ENCODE peak calls at places on chromosomes 16 and 17, in seven cellular contexts. C, J, N, D, F, A and H are unnamed samples.

GRCh38 chr16:11880047-11880446 is 28.7 kb upstream of the RSL1D1 start:
- DNase-seq in F (no peak), J (no peak), C (no peak), A (no peak), N (no peak), D (no peak), H (no peak)

GRCh38 chr16:21997693-21998480 is 3.0 kb downstream of the PDZD9 start:
- DNase-seq in D (no peak), J (peak; percentile 24), A (no peak), F (no peak), C (no peak), N (no peak), H (no peak)

GRCh38 chr17:39225974-39226683 is 384 bp upstream of the STAC2 start:
- DNase-seq in A (no peak), D (peak; percentile 37), F (peak; percentile 91), N (peak; percentile 49), J (peak; percentile 76), C (peak; percentile 74), H (peak; percentile 98)

GRCh38 chr17:62075308-62075815 is 10.3 kb upstream of the MED13 start:
- DNase-seq in C (no peak), N (no peak), F (no peak), J (peak; percentile 37), D (no peak), A (no peak), H (no peak)

GRCh38 chr17:82493517-82493840 is 26.1 kb upstream of the FOXK2 start:
- DNase-seq in F (peak; percentile 46), C (no peak), D (no peak), A (no peak), N (no peak), J (no peak), H (no peak)

GRCh38 chr17:76014925-76015261 is 12.2 kb downstream of the EVPL start:
- DNase-seq in A (no peak), F (no peak), N (no peak), J (no peak), D (peak; percentile 40), C (no peak), H (no peak)

GRCh38 chr16:81251871-81252270 is 13.4 kb downstream of the BCO1 start:
- DNase-seq in N (no peak), D (no peak), C (no peak), F (no peak), J (peak; percentile 70), A (no peak), H (peak; percentile 21)

GRCh38 chr16:87762071-87762571 is 3.7 kb downstream of the KLHDC4 start:
- DNase-seq in A (no peak), C (no peak), D (no peak), J (no peak), F (no peak), N (peak; percentile 22), H (no peak)

GRCh38 chr17:17412331-17412730 is 64.5 kb upstream of the MED9 start:
- DNase-seq in A (no peak), C (no peak), D (no peak), N (no peak), J (no peak), F (no peak), H (no peak)

GRCh38 chr17:38464251-38464722 is 36.0 kb downstream of the ARHGAP23 start:
- DNase-seq in A (no peak), J (no peak), N (no peak), F (no peak), C (peak; percentile 76), D (no peak), H (no peak)

GRCh38 chr17:45325810-45326209 is 9.0 kb upstream of the MAP3K14 start:
- DNase-seq in J (no peak), D (no peak), F (no peak), A (no peak), N (no peak), C (no peak), H (peak; percentile 35)

GRCh38 chr16:68275611-68276191 is 11.4 kb downstream of the SLC7A6 start:
- DNase-seq in J (no peak), F (no peak), N (no peak), D (no peak), A (peak; percentile 79), C (no peak), H (no peak)

GRCh38 chr17:40884708-40885512 is at the start of gene KRT20:
- DNase-seq in N (no peak), A (no peak), D (peak; percentile 1), J (no peak), C (no peak), F (peak; percentile 64), H (no peak)

GRCh38 chr17:50459756-50460155 is 8.9 kb downstream of the CHAD start:
- DNase-seq in C (no peak), A (no peak), J (no peak), D (no peak), N (no peak), F (no peak), H (no peak)

GRCh38 chr17:56834380-56835258 is 668 bp downstream of the DGKE start:
- DNase-seq in N (peak; percentile 37), A (peak; percentile 67), C (peak; percentile 62), D (peak; percentile 13), J (peak; percentile 78), F (peak; percentile 43), H (peak; percentile 86)

GRCh38 chr17:38401459-38401858 is 26.8 kb upstream of the ARHGAP23 start:
- DNase-seq in N (no peak), C (no peak), A (no peak), D (no peak), F (no peak), J (no peak), H (no peak)

GRCh38 chr16:28514246-28514645 is 7.6 kb upstream of the IL27 start:
- DNase-seq in J (no peak), D (no peak), F (no peak), A (no peak), C (no peak), N (no peak), H (no peak)

GRCh38 chr16:11270602-11271162 is 1.6 kb upstream of the TNP2 start:
- DNase-seq in J (no peak), F (no peak), D (no peak), A (no peak), N (no peak), C (no peak), H (no peak)

GRCh38 chr16:35386619-35387018 is 1927.2 kb downstream of the TP53TG3F start:
- DNase-seq in D (no peak), C (no peak), J (no peak), N (no peak), A (no peak), F (no peak), H (no peak)

GRCh38 chr16:15970743-15971434 is 21.5 kb downstream of the ABCC1 start:
- DNase-seq in J (no peak), N (no peak), F (no peak), C (no peak), A (no peak), D (no peak), H (no peak)

GRCh38 chr16:19136549-19137196 is 22.9 kb downstream of the ITPRIPL2 start:
- DNase-seq in N (no peak), F (no peak), A (no peak), J (no peak), C (peak; percentile 53), D (no peak), H (peak; percentile 35)

GRCh38 chr17:65181237-65182061 is 44.3 kb downstream of the RGS9 start:
- DNase-seq in C (no peak), F (no peak), A (no peak), J (no peak), D (no peak), N (no peak), H (no peak)

GRCh38 chr16:77599793-77600415 is 122.4 kb upstream of the NUDT7 start:
- DNase-seq in N (no peak), C (peak; percentile 35), D (peak; percentile 13), A (no peak), J (peak; percentile 63), F (peak; percentile 54), H (no peak)

GRCh38 chr17:45763182-45763581 is 20.9 kb upstream of the CRHR1 start:
- DNase-seq in J (no peak), A (no peak), N (no peak), C (no peak), F (no peak), D (no peak), H (no peak)

GRCh38 chr16:82070656-82071369 is 35.8 kb downstream of the HSD17B2 start:
- DNase-seq in A (no peak), D (no peak), N (no peak), F (no peak), C (no peak), J (no peak), H (no peak)

GRCh38 chr16:82405696-82406095 is 221.1 kb upstream of the CDH13 start:
- DNase-seq in D (no peak), J (no peak), C (no peak), A (no peak), F (no peak), N (no peak), H (no peak)

GRCh38 chr17:45895304-45895968 is 1.1 kb downstream of the MAPT start:
- DNase-seq in N (no peak), F (peak; percentile 51), C (peak; percentile 63), D (peak; percentile 87), A (peak; percentile 12), J (peak; percentile 28), H (peak; percentile 84)

GRCh38 chr16:49855280-49855821 is 561 bp downstream of the ZNF423 start:
- DNase-seq in J (peak; percentile 94), A (peak; percentile 59), C (peak; percentile 73), D (peak; percentile 41), N (peak; percentile 19), F (peak; percentile 31), H (peak; percentile 97)

GRCh38 chr17:45367216-45367615 is 50.4 kb upstream of the MAP3K14 start:
- DNase-seq in F (no peak), J (no peak), D (no peak), C (no peak), N (no peak), A (no peak), H (no peak)

GRCh38 chr16:87321336-87322107 is 4.3 kb upstream of the C16orf95 start:
- DNase-seq in F (no peak), D (no peak), A (no peak), N (no peak), C (no peak), J (no peak), H (no peak)

GRCh38 chr17:43661699-43662431 is at the start of gene MEOX1:
- DNase-seq in N (no peak), F (no peak), D (no peak), A (no peak), C (no peak), J (no peak), H (peak; percentile 97)

GRCh38 chr17:49762148-49762941 is 1.6 kb downstream of the FAM117A start:
- DNase-seq in C (no peak), A (peak; percentile 19), F (no peak), N (no peak), D (no peak), J (no peak), H (no peak)

GRCh38 chr16:57971848-57972247 is 920 bp upstream of the CNGB1 start:
- DNase-seq in F (no peak), N (no peak), A (no peak), C (no peak), J (no peak), D (no peak), H (no peak)

GRCh38 chr17:48545539-48545938 is 630 bp upstream of the HOXB2 start:
- DNase-seq in F (no peak), C (no peak), J (no peak), N (no peak), D (no peak), A (no peak), H (peak; percentile 58)

GRCh38 chr17:68868708-68869107 is 86.5 kb downstream of the ABCA8 start:
- DNase-seq in A (no peak), F (no peak), N (no peak), D (no peak), J (no peak), C (no peak), H (no peak)